ENCODE peak calls at places on chromosomes 12 and 14, in five cellular contexts. C is stomach, O is epithelial cell of proximal tubule, A is fibroblast of villous mesenchyme, F is neural crest cell. D is an unnamed sample.

GRCh38 chr12:16611146-16611545 is 5.2 kb upstream of the LMO3 start:
- DNase-seq in C (no peak), F (no peak), A (no peak), O (no peak), D (no peak)

GRCh38 chr12:116628450-116628793 is 69.2 kb downstream of the MAP1LC3B2 start:
- DNase-seq in F (no peak), C (no peak), A (no peak), O (no peak), D (no peak)

GRCh38 chr12:65656904-65657351 is 167.4 kb upstream of the HMGA2 start:
- DNase-seq in O (peak; percentile 98), C (no peak), A (peak; percentile 87), F (no peak), D (no peak)

GRCh38 chr12:27861428-27862167 is 81.6 kb upstream of the MANSC4 start:
- DNase-seq in A (peak; percentile 72), F (no peak), O (no peak), C (peak; percentile 51), D (no peak)

GRCh38 chr12:57611116-57611809 is at the start of gene ARHGEF25:
- DNase-seq in A (peak; percentile 47), O (no peak), C (peak; percentile 53), F (peak; percentile 70), D (peak; percentile 93)

GRCh38 chr14:80266930-80267329 is 55.6 kb upstream of the DIO2 start:
- DNase-seq in O (no peak), C (no peak), F (no peak), A (no peak), D (no peak)

GRCh38 chr12:56158926-56159461 is 835 bp downstream of the MYL6 start:
- DNase-seq in C (peak; percentile 82), A (peak; percentile 76), F (peak; percentile 43), O (peak; percentile 10), D (peak; percentile 55)

GRCh38 chr12:56616244-56616643 is 13.9 kb downstream of the BAZ2A start:
- DNase-seq in O (no peak), A (no peak), C (no peak), F (no peak), D (no peak)

GRCh38 chr12:102474438-102475064 is 5.8 kb downstream of the IGF1 start:
- DNase-seq in F (no peak), O (peak; percentile 54), C (no peak), A (peak; percentile 40), D (no peak)

GRCh38 chr12:78916845-78917480 is 52.4 kb downstream of the SYT1 start:
- DNase-seq in O (no peak), A (peak; percentile 1), F (no peak), C (no peak), D (no peak)

GRCh38 chr12:14164266-14164665 is 182.9 kb upstream of the GRIN2B start:
- DNase-seq in A (no peak), F (no peak), O (no peak), C (no peak), D (no peak)

GRCh38 chr12:57171668-57172067 is 24.2 kb upstream of the LRP1-AS start:
- DNase-seq in F (no peak), O (no peak), C (no peak), A (peak; percentile 54), D (no peak)

GRCh38 chr12:64001439-64001838 is 156.9 kb downstream of the SRGAP1 start:
- DNase-seq in F (no peak), C (no peak), O (no peak), A (no peak), D (no peak)

GRCh38 chr14:99116741-99117295 is 155.2 kb downstream of the BCL11B start:
- DNase-seq in O (no peak), F (no peak), C (no peak), A (no peak), D (no peak)

GRCh38 chr12:90741611-90742010 is 213.4 kb downstream of the CCER1 start:
- DNase-seq in C (no peak), F (no peak), A (no peak), O (no peak), D (no peak)

GRCh38 chr12:110689601-110690430 is 901 bp upstream of the HVCN1 start:
- DNase-seq in C (peak; percentile 39), F (no peak), A (no peak), O (no peak), D (no peak)

GRCh38 chr12:138898-139534 is 72.4 kb downstream of the IQSEC3 start:
- DNase-seq in C (no peak), A (no peak), O (no peak), F (no peak), D (peak; percentile 50)

GRCh38 chr12:56103066-56103711 is 1.2 kb upstream of the PA2G4 start:
- DNase-seq in F (no peak), C (no peak), A (no peak), O (no peak), D (no peak)

GRCh38 chr14:99508896-99509629 is 27.9 kb downstream of the CCNK start:
- DNase-seq in C (peak; percentile 77), F (no peak), O (no peak), A (no peak), D (no peak)

GRCh38 chr12:110022980-110023633 is 23.9 kb downstream of the ANKRD13A start:
- DNase-seq in C (no peak), A (no peak), F (no peak), O (no peak), D (peak; percentile 54)

GRCh38 chr12:129635003-129635685 is 268.7 kb downstream of the TMEM132D start:
- DNase-seq in C (no peak), O (no peak), A (no peak), F (no peak), D (no peak)

GRCh38 chr14:36662543-36663403 is 1.1 kb downstream of the PAX9 start:
- DNase-seq in C (no peak), O (no peak), F (no peak), A (no peak), D (peak; percentile 52)

GRCh38 chr14:67391266-67391665 is 20.7 kb downstream of the PLEK2 start:
- DNase-seq in C (no peak), A (no peak), O (no peak), F (no peak), D (no peak)

GRCh38 chr12:65740506-65740872 is 83.8 kb upstream of the HMGA2 start:
- DNase-seq in O (no peak), A (no peak), F (no peak), C (no peak), D (no peak)

GRCh38 chr14:99576304-99576703 is 27.7 kb downstream of the CCDC85C start:
- DNase-seq in O (no peak), F (no peak), A (no peak), C (no peak), D (no peak)

GRCh38 chr14:60650382-60650961 is 1.2 kb upstream of the SIX1 start:
- DNase-seq in O (no peak), C (no peak), F (no peak), A (no peak), D (no peak)

GRCh38 chr14:37253905-37254304 is 56.2 kb downstream of the MIPOL1 start:
- DNase-seq in O (no peak), A (peak; percentile 40), C (no peak), F (no peak), D (no peak)

GRCh38 chr12:103036581-103037214 is 79.2 kb downstream of the ASCL1 start:
- DNase-seq in A (no peak), F (no peak), O (no peak), C (no peak), D (no peak)

DNA sequence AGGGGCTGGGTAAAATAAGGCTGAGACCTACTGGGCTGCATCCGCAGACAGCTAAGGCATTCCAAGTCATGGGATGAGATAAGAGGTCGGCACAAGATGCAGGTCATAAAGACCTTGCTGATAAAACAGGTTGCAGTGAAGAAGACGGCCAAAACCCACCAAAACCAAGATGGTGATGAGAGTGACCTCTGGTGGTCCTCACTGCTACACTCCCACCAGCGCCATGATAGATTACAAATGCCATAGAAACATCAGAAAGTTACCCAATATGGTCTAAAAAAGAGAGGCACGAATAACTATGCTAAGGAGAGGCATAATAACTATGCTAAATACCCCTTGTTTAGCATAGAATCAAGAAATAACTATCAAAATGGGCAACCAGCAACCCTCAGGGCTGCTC is 46.2 kb upstream of the MAP3K9 start:
- DNase-seq in F (no peak), O (no peak), C (no peak), A (no peak), D (no peak)
- TF ChIP-seq CTCF in F (no peak), O (no peak), C (no peak), A (no peak), D (no peak)

GRCh38 chr12:112530941-112531340 is 112.2 kb downstream of the PTPN11 start:
- DNase-seq in O (no peak), C (no peak), F (no peak), A (no peak), D (no peak)

GRCh38 chr12:112528521-112528920 is 109.8 kb downstream of the PTPN11 start:
- DNase-seq in A (no peak), C (no peak), F (no peak), O (no peak), D (no peak)

GRCh38 chr12:112535017-112535416 is 116.3 kb downstream of the PTPN11 start:
- DNase-seq in A (no peak), O (no peak), C (no peak), F (no peak), D (no peak)

GRCh38 chr12:112535637-112536366 is 117.1 kb downstream of the PTPN11 start:
- DNase-seq in C (no peak), A (no peak), F (no peak), O (no peak), D (no peak)

GRCh38 chr12:112532106-112532505 is 113.4 kb downstream of the PTPN11 start:
- DNase-seq in F (no peak), C (no peak), O (no peak), A (no peak), D (no peak)
- TF ChIP-seq CTCF in F (no peak), C (no peak), O (no peak), A (no peak), D (no peak)

GRCh38 chr14:51653096-51653814 is 1.5 kb downstream of the FRMD6 start:
- DNase-seq in F (no peak), C (no peak), O (peak; percentile 56), A (peak; percentile 81), D (no peak)
- TF ChIP-seq CTCF in F (peak; percentile 54), C (no peak), O (peak; percentile 45), A (peak; percentile 34), D (no peak)

GRCh38 chr12:7114851-7115250 is 5.8 kb upstream of the C1RL start:
- DNase-seq in O (no peak), C (no peak), A (no peak), F (no peak), D (no peak)

GRCh38 chr12:7112041-7112440 is 3.0 kb upstream of the C1RL start:
- DNase-seq in A (no peak), O (no peak), F (no peak), C (no peak), D (no peak)

GRCh38 chr12:7116196-7116595 is 7.2 kb upstream of the C1RL start:
- DNase-seq in O (no peak), F (no peak), A (no peak), C (no peak), D (no peak)

GRCh38 chr12:7114008-7114407 is 5.0 kb upstream of the C1RL start:
- DNase-seq in A (no peak), C (no peak), O (no peak), F (no peak), D (no peak)

DNA sequence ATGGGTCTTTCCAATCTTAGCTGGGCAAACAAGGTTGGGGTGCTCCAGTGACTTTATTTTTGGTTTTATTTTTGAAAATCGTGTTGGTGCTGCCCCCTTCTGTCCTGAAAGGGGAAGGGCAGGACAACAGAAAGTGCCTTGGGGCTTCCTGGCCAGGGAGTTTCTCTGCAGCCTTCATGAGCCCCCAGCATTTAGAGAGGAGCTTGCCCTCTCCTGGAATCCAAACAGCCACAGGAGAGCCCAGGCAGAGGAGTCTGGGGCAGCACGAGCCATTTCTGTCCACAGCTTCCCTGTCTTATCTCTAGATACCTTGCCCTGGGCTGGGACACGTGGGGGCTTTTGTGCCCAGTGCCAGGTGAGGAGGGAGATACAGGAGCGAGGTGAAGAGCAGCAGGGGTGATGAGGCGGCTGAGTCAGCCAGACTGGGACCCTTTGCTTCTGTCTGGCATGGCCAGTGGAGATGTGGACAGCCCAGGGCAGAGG is 4.4 kb upstream of the C1RL start:
- DNase-seq in F (peak; percentile 28), O (no peak), A (peak; percentile 53), C (no peak), D (no peak)
- TF ChIP-seq CTCF in F (peak; percentile 96), O (peak; percentile 78), A (peak; percentile 81), C (no peak), D (peak; percentile 93)

D was measured in glutamatergic neuron.